ENCODE peak calls at places on chromosomes 16 and 17, in nine cellular contexts. One of them, this sample, is unnamed.

GRCh38 chr16:56115817-56116576 is 75.3 kb upstream of the GNAO1 start:
- DNase-seq in midbrain: no peak
- DNase-seq in activated gamma-delta T cell treated with Interleukin-2 at 50 U/mL for 16 hours: no peak
- DNase-seq in RCC 7860: no peak
- DNase-seq in endothelial cell: no peak
- DNase-seq in stomach: no peak
- DNase-seq in activated CD4-positive, alpha-beta memory T cell treated with anti-CD3 and anti-CD28 coated beads, Interleukin-2, amount 10 ng/mL, durations not matched to agents 7 days and 5 days: no peak
- DNase-seq in activated CD4-positive, alpha-beta T cell treated with anti-CD3 and anti-CD28 coated beads, Interleukin-2, amount 50 U/mL, for 4 hours: no peak
- DNase-seq in transverse colon: no peak
- DNase-seq in this sample: no peak

GRCh38 chr16:64238576-64238975 is 883.3 kb downstream of the CDH11 start:
- DNase-seq in activated CD4-positive, alpha-beta memory T cell treated with anti-CD3 and anti-CD28 coated beads, Interleukin-2, amount 10 ng/mL, durations not matched to agents 7 days and 5 days: no peak
- DNase-seq in midbrain: no peak
- DNase-seq in stomach: no peak
- DNase-seq in activated CD4-positive, alpha-beta T cell treated with anti-CD3 and anti-CD28 coated beads, Interleukin-2, amount 50 U/mL, for 4 hours: no peak
- DNase-seq in endothelial cell: no peak
- DNase-seq in activated gamma-delta T cell treated with Interleukin-2 at 50 U/mL for 16 hours: no peak
- DNase-seq in transverse colon: no peak
- DNase-seq in RCC 7860: no peak
- DNase-seq in this sample: no peak

GRCh38 chr16:81929841-81930240 is 81.4 kb downstream of the SDR42E1 start:
- DNase-seq in activated gamma-delta T cell treated with Interleukin-2 at 50 U/mL for 16 hours: no peak
- DNase-seq in midbrain: no peak
- DNase-seq in activated CD4-positive, alpha-beta T cell treated with anti-CD3 and anti-CD28 coated beads, Interleukin-2, amount 50 U/mL, for 4 hours: no peak
- DNase-seq in transverse colon: no peak
- DNase-seq in stomach: no peak
- DNase-seq in endothelial cell: no peak
- DNase-seq in RCC 7860: no peak
- DNase-seq in activated CD4-positive, alpha-beta memory T cell treated with anti-CD3 and anti-CD28 coated beads, Interleukin-2, amount 10 ng/mL, durations not matched to agents 7 days and 5 days: no peak
- DNase-seq in this sample: no peak

GRCh38 chr17:15409721-15410247 is 57.6 kb downstream of the CDRT4 start:
- DNase-seq in midbrain: no peak
- DNase-seq in activated CD4-positive, alpha-beta T cell treated with anti-CD3 and anti-CD28 coated beads, Interleukin-2, amount 50 U/mL, for 4 hours: no peak
- DNase-seq in activated gamma-delta T cell treated with Interleukin-2 at 50 U/mL for 16 hours: no peak
- DNase-seq in endothelial cell: no peak
- DNase-seq in RCC 7860: peak
- DNase-seq in transverse colon: peak
- DNase-seq in activated CD4-positive, alpha-beta memory T cell treated with anti-CD3 and anti-CD28 coated beads, Interleukin-2, amount 10 ng/mL, durations not matched to agents 7 days and 5 days: no peak
- DNase-seq in stomach: no peak
- DNase-seq in this sample: peak

GRCh38 chr17:77892469-77893143 is 65.9 kb upstream of the TNRC6C start:
- DNase-seq in midbrain: no peak
- DNase-seq in stomach: no peak
- DNase-seq in activated CD4-positive, alpha-beta T cell treated with anti-CD3 and anti-CD28 coated beads, Interleukin-2, amount 50 U/mL, for 4 hours: no peak
- DNase-seq in RCC 7860: no peak
- DNase-seq in endothelial cell: peak
- DNase-seq in transverse colon: no peak
- DNase-seq in activated CD4-positive, alpha-beta memory T cell treated with anti-CD3 and anti-CD28 coated beads, Interleukin-2, amount 10 ng/mL, durations not matched to agents 7 days and 5 days: no peak
- DNase-seq in activated gamma-delta T cell treated with Interleukin-2 at 50 U/mL for 16 hours: no peak
- DNase-seq in this sample: no peak

GRCh38 chr16:85461814-85462404 is 151.2 kb upstream of the GSE1 start:
- DNase-seq in RCC 7860: no peak
- DNase-seq in endothelial cell: no peak
- DNase-seq in stomach: no peak
- DNase-seq in transverse colon: no peak
- DNase-seq in activated CD4-positive, alpha-beta T cell treated with anti-CD3 and anti-CD28 coated beads, Interleukin-2, amount 50 U/mL, for 4 hours: no peak
- DNase-seq in activated gamma-delta T cell treated with Interleukin-2 at 50 U/mL for 16 hours: no peak
- DNase-seq in midbrain: no peak
- DNase-seq in activated CD4-positive, alpha-beta memory T cell treated with anti-CD3 and anti-CD28 coated beads, Interleukin-2, amount 10 ng/mL, durations not matched to agents 7 days and 5 days: no peak
- DNase-seq in this sample: no peak

GRCh38 chr16:81900014-81900413 is 111.3 kb downstream of the SDR42E1 start:
- DNase-seq in endothelial cell: no peak
- DNase-seq in stomach: no peak
- DNase-seq in activated CD4-positive, alpha-beta T cell treated with anti-CD3 and anti-CD28 coated beads, Interleukin-2, amount 50 U/mL, for 4 hours: no peak
- DNase-seq in RCC 7860: no peak
- DNase-seq in midbrain: no peak
- DNase-seq in transverse colon: no peak
- DNase-seq in activated CD4-positive, alpha-beta memory T cell treated with anti-CD3 and anti-CD28 coated beads, Interleukin-2, amount 10 ng/mL, durations not matched to agents 7 days and 5 days: no peak
- DNase-seq in activated gamma-delta T cell treated with Interleukin-2 at 50 U/mL for 16 hours: no peak
- DNase-seq in this sample: no peak

GRCh38 chr16:72878301-72879269 is 169.3 kb downstream of the ZFHX3 start:
- DNase-seq in endothelial cell: no peak
- DNase-seq in transverse colon: no peak
- DNase-seq in RCC 7860: no peak
- DNase-seq in stomach: no peak
- DNase-seq in activated CD4-positive, alpha-beta memory T cell treated with anti-CD3 and anti-CD28 coated beads, Interleukin-2, amount 10 ng/mL, durations not matched to agents 7 days and 5 days: no peak
- DNase-seq in activated CD4-positive, alpha-beta T cell treated with anti-CD3 and anti-CD28 coated beads, Interleukin-2, amount 50 U/mL, for 4 hours: no peak
- DNase-seq in activated gamma-delta T cell treated with Interleukin-2 at 50 U/mL for 16 hours: no peak
- DNase-seq in midbrain: no peak
- DNase-seq in this sample: no peak

GRCh38 chr16:12340151-12340733 is 363.7 kb downstream of the SNX29 start:
- DNase-seq in endothelial cell: peak
- DNase-seq in stomach: peak
- DNase-seq in transverse colon: peak
- DNase-seq in activated gamma-delta T cell treated with Interleukin-2 at 50 U/mL for 16 hours: no peak
- DNase-seq in activated CD4-positive, alpha-beta memory T cell treated with anti-CD3 and anti-CD28 coated beads, Interleukin-2, amount 10 ng/mL, durations not matched to agents 7 days and 5 days: peak
- DNase-seq in activated CD4-positive, alpha-beta T cell treated with anti-CD3 and anti-CD28 coated beads, Interleukin-2, amount 50 U/mL, for 4 hours: no peak
- DNase-seq in RCC 7860: peak
- DNase-seq in midbrain: no peak
- DNase-seq in this sample: no peak

GRCh38 chr17:60910415-60910814 is 232.8 kb downstream of the BCAS3 start:
- DNase-seq in activated gamma-delta T cell treated with Interleukin-2 at 50 U/mL for 16 hours: no peak
- DNase-seq in midbrain: no peak
- DNase-seq in endothelial cell: no peak
- DNase-seq in activated CD4-positive, alpha-beta T cell treated with anti-CD3 and anti-CD28 coated beads, Interleukin-2, amount 50 U/mL, for 4 hours: no peak
- DNase-seq in transverse colon: no peak
- DNase-seq in RCC 7860: no peak
- DNase-seq in activated CD4-positive, alpha-beta memory T cell treated with anti-CD3 and anti-CD28 coated beads, Interleukin-2, amount 10 ng/mL, durations not matched to agents 7 days and 5 days: no peak
- DNase-seq in stomach: no peak
- DNase-seq in this sample: no peak

GRCh38 chr16:87389245-87389644 is 2.9 kb upstream of the MAP1LC3B start:
- DNase-seq in endothelial cell: no peak
- DNase-seq in RCC 7860: no peak
- DNase-seq in activated gamma-delta T cell treated with Interleukin-2 at 50 U/mL for 16 hours: no peak
- DNase-seq in activated CD4-positive, alpha-beta T cell treated with anti-CD3 and anti-CD28 coated beads, Interleukin-2, amount 50 U/mL, for 4 hours: no peak
- DNase-seq in stomach: no peak
- DNase-seq in transverse colon: no peak
- DNase-seq in midbrain: no peak
- DNase-seq in activated CD4-positive, alpha-beta memory T cell treated with anti-CD3 and anti-CD28 coated beads, Interleukin-2, amount 10 ng/mL, durations not matched to agents 7 days and 5 days: no peak
- DNase-seq in this sample: no peak

GRCh38 chr17:67139784-67140665 is 95.7 kb downstream of the CACNG1 start:
- DNase-seq in activated CD4-positive, alpha-beta T cell treated with anti-CD3 and anti-CD28 coated beads, Interleukin-2, amount 50 U/mL, for 4 hours: no peak
- DNase-seq in RCC 7860: no peak
- DNase-seq in endothelial cell: no peak
- DNase-seq in transverse colon: no peak
- DNase-seq in midbrain: peak
- DNase-seq in stomach: no peak
- DNase-seq in activated gamma-delta T cell treated with Interleukin-2 at 50 U/mL for 16 hours: no peak
- DNase-seq in activated CD4-positive, alpha-beta memory T cell treated with anti-CD3 and anti-CD28 coated beads, Interleukin-2, amount 10 ng/mL, durations not matched to agents 7 days and 5 days: no peak
- DNase-seq in this sample: no peak

GRCh38 chr17:68944435-68945035 is 10.7 kb downstream of the ABCA8 start:
- DNase-seq in activated CD4-positive, alpha-beta memory T cell treated with anti-CD3 and anti-CD28 coated beads, Interleukin-2, amount 10 ng/mL, durations not matched to agents 7 days and 5 days: no peak
- DNase-seq in endothelial cell: peak
- DNase-seq in RCC 7860: no peak
- DNase-seq in stomach: no peak
- DNase-seq in activated gamma-delta T cell treated with Interleukin-2 at 50 U/mL for 16 hours: no peak
- DNase-seq in activated CD4-positive, alpha-beta T cell treated with anti-CD3 and anti-CD28 coated beads, Interleukin-2, amount 50 U/mL, for 4 hours: no peak
- DNase-seq in midbrain: no peak
- DNase-seq in transverse colon: no peak
- DNase-seq in this sample: no peak

GRCh38 chr16:20727181-20727580 is 14.4 kb downstream of the THUMPD1 start:
- DNase-seq in stomach: no peak
- DNase-seq in midbrain: no peak
- DNase-seq in transverse colon: no peak
- DNase-seq in activated CD4-positive, alpha-beta memory T cell treated with anti-CD3 and anti-CD28 coated beads, Interleukin-2, amount 10 ng/mL, durations not matched to agents 7 days and 5 days: no peak
- DNase-seq in activated gamma-delta T cell treated with Interleukin-2 at 50 U/mL for 16 hours: no peak
- DNase-seq in endothelial cell: no peak
- DNase-seq in RCC 7860: no peak
- DNase-seq in activated CD4-positive, alpha-beta T cell treated with anti-CD3 and anti-CD28 coated beads, Interleukin-2, amount 50 U/mL, for 4 hours: no peak
- DNase-seq in this sample: no peak

GRCh38 chr17:62704381-62704971 is 77.0 kb downstream of the MRC2 start:
- DNase-seq in activated CD4-positive, alpha-beta T cell treated with anti-CD3 and anti-CD28 coated beads, Interleukin-2, amount 50 U/mL, for 4 hours: no peak
- DNase-seq in RCC 7860: no peak
- DNase-seq in endothelial cell: peak
- DNase-seq in activated gamma-delta T cell treated with Interleukin-2 at 50 U/mL for 16 hours: no peak
- DNase-seq in midbrain: no peak
- DNase-seq in stomach: peak
- DNase-seq in transverse colon: peak
- DNase-seq in activated CD4-positive, alpha-beta memory T cell treated with anti-CD3 and anti-CD28 coated beads, Interleukin-2, amount 10 ng/mL, durations not matched to agents 7 days and 5 days: no peak
- DNase-seq in this sample: no peak

This sample was measured in tibial artery.